ENCODE peak calls at places on chromosome 6, in five cellular contexts. T is A549, E is HepG2, U is H1, R is K562. N is an unnamed sample.

GRCh38 chr6:81105998-81106397 is 646.5 kb downstream of the TENT5A start:
- DNase-seq in E (no peak), U (no peak), T (no peak), R (no peak), N (no peak)

GRCh38 chr6:82371799-82372508 is 8.3 kb downstream of the TPBG start:
- DNase-seq in T (no peak), R (no peak), E (no peak), U (no peak), N (no peak)

GRCh38 chr6:145233955-145234354 is 501.4 kb downstream of the EPM2A start:
- DNase-seq in U (no peak), R (no peak), E (no peak), T (no peak), N (no peak)

GRCh38 chr6:53646606-53647005 is 18.9 kb downstream of the KLHL31 start:
- DNase-seq in R (no peak), U (no peak), T (no peak), E (no peak), N (no peak)

GRCh38 chr6:165577556-165577955 is 85.5 kb downstream of the PDE10A start:
- DNase-seq in E (no peak), R (no peak), T (no peak), U (no peak), N (no peak)

GRCh38 chr6:704037-704436 is 11.1 kb upstream of the EXOC2 start:
- DNase-seq in E (no peak), T (no peak), R (peak), U (no peak), N (no peak)

GRCh38 chr6:129586815-129587214 is 123.2 kb downstream of the ARHGAP18 start:
- DNase-seq in E (no peak), R (no peak), U (no peak), T (no peak), N (no peak)

GRCh38 chr6:110415297-110415916 is at the start of gene DDO:
- DNase-seq in R (peak), U (no peak), T (no peak), E (peak), N (peak)

GRCh38 chr6:105810105-105810921 is 275.8 kb upstream of the PRDM1 start:
- DNase-seq in T (peak), U (no peak), R (peak), E (no peak), N (peak)

GRCh38 chr6:8082954-8083858 is 19.0 kb upstream of the BLOC1S5 start:
- DNase-seq in U (no peak), T (peak), E (no peak), R (no peak), N (peak)

GRCh38 chr6:41058783-41059181 is 5.8 kb downstream of the APOBEC2 start:
- DNase-seq in R (no peak), T (no peak), U (no peak), E (no peak), N (no peak)

GRCh38 chr6:89353118-89353556 is 615 bp upstream of the UBE2J1 start:
- DNase-seq in E (no peak), T (no peak), R (no peak), U (no peak), N (no peak)

GRCh38 chr6:147586044-147586443 is 77.6 kb downstream of the SAMD5 start:
- DNase-seq in R (no peak), E (no peak), T (no peak), U (no peak), N (no peak)

GRCh38 chr6:128390168-128390567 is 130.2 kb downstream of the PTPRK start:
- DNase-seq in R (no peak), U (no peak), T (no peak), E (no peak), N (no peak)

DNA sequence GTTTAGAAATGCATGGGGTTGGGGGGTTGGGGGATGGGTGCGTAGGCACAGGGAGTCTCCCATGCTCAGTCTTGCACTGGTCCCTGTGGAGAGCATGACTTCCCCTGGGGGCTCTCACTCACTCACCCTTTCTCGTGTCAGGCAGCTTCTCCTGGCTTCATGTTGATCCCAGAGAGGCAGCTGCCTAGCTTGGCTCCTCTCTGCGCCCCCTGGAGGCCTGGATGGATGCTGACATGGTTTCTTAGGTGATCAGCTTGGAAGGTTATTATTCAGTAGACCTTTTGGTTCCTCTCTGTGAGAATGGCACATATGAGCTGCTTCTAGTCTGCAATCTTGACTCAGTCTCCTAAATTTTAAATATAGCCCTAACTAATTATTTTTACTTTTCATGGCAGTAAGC is 109.3 kb upstream of the FAM83B start:
- DNase-seq in U (peak), R (peak), E (peak), T (peak), N (no peak)
- TF ChIP-seq JUN in U (no peak), R (no peak), E (no peak), T (no peak), N (no peak)

DNA sequence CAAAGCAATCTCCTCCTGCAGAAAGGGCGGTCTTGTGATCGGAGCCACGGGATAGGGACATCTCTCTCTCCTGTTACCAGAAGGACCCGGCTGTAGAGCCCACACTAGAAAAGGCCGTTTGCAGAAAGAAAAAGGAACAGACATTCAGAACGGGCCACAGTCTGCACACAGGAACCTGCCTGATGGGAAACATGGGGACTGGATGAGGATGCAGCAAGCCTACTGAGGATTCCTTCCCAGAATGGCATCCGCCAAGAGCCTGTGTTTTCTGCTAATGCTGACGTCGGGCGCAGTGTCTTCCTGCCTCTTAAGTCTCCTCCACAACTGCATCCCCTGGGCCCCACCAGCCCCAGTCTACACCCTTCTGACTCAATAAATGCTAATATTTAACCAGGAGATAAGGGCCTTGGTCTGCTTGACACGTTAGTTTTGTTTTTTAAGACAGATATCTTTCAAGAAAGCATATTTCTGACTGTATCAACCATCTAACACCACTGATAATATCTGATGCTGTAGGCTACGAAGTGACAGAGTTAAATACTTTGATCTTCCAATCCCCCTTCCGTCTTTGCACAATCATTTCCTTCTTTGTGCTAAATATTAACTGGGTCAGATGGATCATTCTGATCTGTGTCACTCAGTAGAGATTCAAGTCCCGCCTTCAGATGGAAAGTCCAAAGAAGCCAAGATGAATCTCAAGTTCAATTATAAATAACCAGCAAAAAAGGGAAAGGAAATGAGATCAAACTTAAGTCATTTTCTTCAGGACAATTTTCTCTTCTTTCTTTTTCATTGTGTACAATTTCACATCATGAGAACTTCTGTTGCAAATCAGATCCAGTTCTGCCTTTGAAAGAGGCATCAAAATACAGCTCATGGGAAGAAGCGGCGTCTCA is 20.7 kb downstream of the FAM50B start:
- DNase-seq in R (no peak), E (peak), U (no peak), T (peak), N (no peak)
- H3K4me2 ChIP-seq in R (no peak), E (peak), U (no peak), T (peak), N (no peak)

GRCh38 chr6:35081426-35081851 is 59.7 kb downstream of the TCP11 start:
- DNase-seq in T (no peak), U (no peak), R (no peak), E (no peak), N (peak)
- TF ChIP-seq JUN in T (no peak), U (no peak), R (no peak), E (no peak), N (no peak)

GRCh38 chr6:11785449-11785951 is 6.9 kb upstream of the ADTRP start:
- DNase-seq in R (peak), U (no peak), T (no peak), E (no peak), N (no peak)
- H3K4me2 ChIP-seq in R (peak), U (no peak), T (peak), E (no peak), N (no peak)

DNA sequence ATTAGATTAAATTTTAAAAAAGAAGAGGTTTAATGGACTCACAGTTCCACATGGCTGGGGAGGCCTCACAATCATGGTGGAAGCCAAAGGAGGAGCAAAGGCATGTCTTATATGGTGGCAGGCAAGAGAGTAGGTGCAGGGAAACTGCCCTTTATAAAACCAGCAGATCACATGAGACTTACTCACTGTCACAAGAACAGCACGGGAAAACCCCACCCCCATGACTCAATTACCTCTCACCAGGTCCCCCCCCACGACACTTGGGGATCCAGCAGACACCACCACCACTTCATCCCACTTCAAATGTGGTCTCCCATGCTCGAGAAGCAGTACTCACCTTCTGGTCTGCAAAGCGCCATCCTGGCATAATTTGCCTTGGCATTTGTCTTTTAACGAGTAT is 24.6 kb downstream of the MTFR2 start:
- DNase-seq in U (no peak), E (no peak), R (no peak), T (peak), N (no peak)
- TF ChIP-seq JUN in U (no peak), E (no peak), R (no peak), T (no peak), N (no peak)